ENCODE peak calls at places on chromosomes 11 and 22, in nine cellular contexts. Q, J, W, M, U, I, Y, Z and O are unnamed samples.

GRCh38 chr22:28181332-28181731 is 262.3 kb upstream of the PITPNB start:
- DNase-seq in J (no peak), U (no peak), Y (no peak), Z (no peak), Q (no peak), I (peak), W (no peak), M (peak), O (no peak)

GRCh38 chr11:117915219-117915618 is 14.0 kb downstream of the TMPRSS13 start:
- DNase-seq in J (no peak), Z (no peak), Y (no peak), I (no peak), W (no peak), Q (no peak), U (no peak), M (no peak), O (no peak)

GRCh38 chr11:119066481-119066880 is 1.1 kb upstream of the VPS11 start:
- DNase-seq in J (no peak), Y (no peak), Q (no peak), I (no peak), U (no peak), M (no peak), Z (no peak), W (no peak), O (no peak)

GRCh38 chr11:36333468-36333867 is 37.4 kb downstream of the PRR5L start:
- DNase-seq in W (no peak), M (peak), Q (no peak), U (peak), J (no peak), Y (no peak), Z (peak), I (peak), O (no peak)

GRCh38 chr11:112610494-112610893 is 349.8 kb upstream of the PLET1 start:
- DNase-seq in Z (no peak), Q (no peak), Y (no peak), M (no peak), W (no peak), U (no peak), J (no peak), I (no peak), O (no peak)

GRCh38 chr11:120512727-120513435 is 1.3 kb downstream of the GRIK4 start:
- DNase-seq in W (no peak), U (no peak), Q (no peak), Z (no peak), Y (no peak), I (no peak), M (peak), J (peak), O (no peak)

GRCh38 chr22:25081409-25081824 is 118.2 kb upstream of the CRYBB3 start:
- DNase-seq in Y (no peak), U (peak), Z (no peak), Q (no peak), J (no peak), I (peak), W (no peak), M (peak), O (no peak)

GRCh38 chr11:69355346-69355940 is 61.5 kb downstream of the MYEOV start:
- DNase-seq in W (no peak), Z (no peak), M (no peak), I (no peak), Q (no peak), Y (peak), U (no peak), J (peak), O (no peak)

GRCh38 chr22:22201185-22201924 is 43.2 kb upstream of the VPREB1 start:
- DNase-seq in W (peak), Z (no peak), M (peak), J (no peak), Y (no peak), Q (peak), U (peak), I (no peak), O (peak)

GRCh38 chr11:45900916-45901617 is 6.0 kb downstream of the FREY1 start:
- DNase-seq in M (no peak), Q (peak), Y (no peak), I (peak), Z (no peak), J (no peak), W (no peak), U (no peak), O (peak)

GRCh38 chr11:2428322-2428795 is 16.0 kb downstream of the TRPM5 start:
- DNase-seq in Y (peak), I (peak), W (peak), Z (peak), J (peak), M (peak), U (peak), Q (peak), O (peak)

GRCh38 chr11:66749091-66749490 is 20.1 kb upstream of the SPTBN2 start:
- DNase-seq in U (no peak), Y (no peak), J (peak), M (peak), I (no peak), Q (no peak), Z (no peak), W (no peak), O (no peak)

GRCh38 chr11:73830261-73830660 is 42.6 kb downstream of the MRPL48 start:
- DNase-seq in J (no peak), U (no peak), Z (no peak), W (no peak), Q (no peak), Y (no peak), I (no peak), M (no peak), O (no peak)

GRCh38 chr11:12237381-12237784 is 127.0 kb downstream of the MICAL2 start:
- DNase-seq in I (peak), Z (no peak), J (no peak), U (no peak), Y (no peak), Q (no peak), W (no peak), M (no peak), O (no peak)

GRCh38 chr11:12235549-12235944 is 125.2 kb downstream of the MICAL2 start:
- DNase-seq in Z (no peak), Y (no peak), I (peak), W (no peak), Q (no peak), J (no peak), U (peak), M (no peak), O (no peak)

GRCh38 chr11:12235945-12236743 is 125.8 kb downstream of the MICAL2 start:
- DNase-seq in M (peak), U (peak), W (no peak), Q (no peak), Y (no peak), I (peak), J (no peak), Z (peak), O (no peak)

GRCh38 chr11:12235080-12235479 is 124.7 kb downstream of the MICAL2 start:
- DNase-seq in Z (no peak), M (no peak), U (no peak), Y (no peak), Q (no peak), W (no peak), I (no peak), J (no peak), O (no peak)

GRCh38 chr11:12236744-12237101 is 126.3 kb downstream of the MICAL2 start:
- DNase-seq in J (no peak), Y (no peak), I (no peak), Z (no peak), W (no peak), Q (no peak), M (no peak), U (no peak), O (no peak)
- TF ChIP-seq CTCF in J (peak), Y (no peak), I (no peak), Z (no peak), W (no peak), Q (no peak), M (no peak), U (no peak), O (no peak)

DNA sequence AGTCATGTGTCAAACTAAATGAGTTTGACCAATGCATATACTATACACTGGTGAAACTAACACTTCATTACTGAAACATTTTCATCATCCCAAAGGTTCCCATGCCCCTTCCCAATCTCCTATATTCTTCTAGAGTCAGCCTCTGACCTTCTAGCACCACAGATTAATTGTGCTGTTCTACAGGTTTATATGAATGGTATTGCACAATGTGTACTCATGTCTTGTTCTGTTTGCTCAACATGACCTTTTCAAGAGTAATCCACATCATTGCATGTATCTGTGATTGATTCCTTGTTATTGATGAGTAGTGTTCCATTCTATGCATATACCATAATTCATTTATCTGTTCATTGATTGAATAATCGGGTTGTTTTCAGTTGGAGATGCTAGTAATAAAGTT is 7.5 kb upstream of the OR8G1 start:
- DNase-seq in J (no peak), I (no peak), W (no peak), Y (no peak), Q (no peak), Z (no peak), M (no peak), U (peak), O (no peak)
- H3K27ac ChIP-seq in J (no peak), I (no peak), W (no peak), Y (no peak), Q (no peak), Z (no peak), M (no peak), U (no peak), O (no peak)

DNA sequence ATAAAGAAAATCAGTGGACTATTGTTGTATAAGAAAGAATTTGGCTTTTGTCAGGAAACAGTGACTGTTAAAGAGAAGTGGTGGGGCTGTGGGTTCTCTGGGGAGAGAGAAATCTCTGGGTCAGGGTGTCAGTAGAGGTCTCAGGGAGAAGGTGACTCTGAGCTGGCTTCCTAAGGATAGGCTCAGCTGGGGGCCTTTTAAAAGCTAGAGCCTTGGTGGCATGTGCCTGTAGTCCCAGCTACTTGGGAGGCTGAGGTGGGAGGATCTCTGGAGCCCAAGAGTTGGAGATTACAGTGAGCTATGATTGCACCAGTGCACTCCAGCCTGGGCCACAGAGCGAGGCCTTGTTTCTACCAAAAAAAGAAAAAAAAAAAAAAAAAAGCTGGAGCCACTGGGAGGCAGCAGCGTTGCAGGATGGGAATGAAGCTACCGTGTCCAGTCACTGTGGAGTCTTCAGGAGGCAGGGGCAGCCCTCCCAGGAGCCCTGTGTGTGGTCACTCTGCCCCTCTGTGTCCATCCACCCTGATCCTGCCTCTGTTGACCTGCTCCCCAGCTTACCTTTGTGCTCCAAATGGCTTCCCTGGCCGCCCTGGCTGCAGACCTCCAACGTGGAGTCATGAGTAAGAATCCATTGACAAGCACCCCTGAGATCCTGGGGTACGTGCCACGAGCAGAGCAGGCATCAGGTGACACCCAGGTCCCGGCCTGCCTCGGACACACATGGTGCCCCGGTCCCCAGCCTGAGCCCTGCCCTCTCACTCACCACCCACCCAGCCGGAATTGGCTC is 5.4 kb upstream of the MIF start:
- DNase-seq in W (no peak), Y (no peak), M (peak), U (peak), Q (no peak), I (peak), J (no peak), Z (peak), O (no peak)
- TF ChIP-seq CTCF in W (no peak), Y (no peak), M (peak), U (no peak), Q (no peak), I (peak), J (peak), Z (peak), O (no peak)

GRCh38 chr22:46775789-46776485 is 13.5 kb downstream of the TBC1D22A start:
- DNase-seq in Y (peak), J (no peak), Z (no peak), Q (no peak), U (no peak), I (no peak), W (no peak), M (no peak), O (no peak)
- H3K27ac ChIP-seq in Y (peak), J (no peak), Z (no peak), Q (no peak), U (no peak), I (no peak), W (peak), M (no peak), O (peak)